ENCODE peak calls at places on chromosomes 13 and 19, in eight cellular contexts. P is NCI-H1105; Y is stimulated activated naive CD8-positive, alpha-beta T cell treated with anti-CD3 and anti-CD28 coated beads, Interleukin-15, Interleukin-2, amounts not matched to agents 100 U/mL and 50 U/mL, for 24 hours; S is A172; O is hippocampal formation; Q is activated T-cell treated with anti-CD3 and anti-CD28 coated beads for 1 hour; W is islet precursor cell; I is head of caudate nucleus. H is an unnamed sample.

GRCh38 chr13:59621791-59622190 is 541.9 kb downstream of the DIAPH3 start:
- DNase-seq in S (no peak), P (no peak), Q (no peak), W (no peak), O (no peak), I (no peak), Y (no peak), H (no peak)

GRCh38 chr19:53467138-53467502 is 413 bp upstream of the ZNF813 start:
- DNase-seq in Q (no peak), I (no peak), W (no peak), S (no peak), P (no peak), Y (no peak), O (no peak), H (peak)

GRCh38 chr13:33258437-33259193 is 26.9 kb downstream of the STARD13 start:
- DNase-seq in S (no peak), P (no peak), Y (no peak), W (no peak), O (no peak), Q (no peak), I (no peak), H (no peak)

GRCh38 chr13:24718192-24718965 is 38.2 kb downstream of the ATP12A start:
- DNase-seq in W (no peak), Y (no peak), Q (no peak), I (no peak), O (no peak), S (no peak), P (no peak), H (no peak)

GRCh38 chr13:29861694-29862110 is 11.3 kb upstream of the UBL3 start:
- DNase-seq in I (no peak), Q (no peak), W (peak), O (no peak), S (peak), P (no peak), Y (no peak), H (no peak)

GRCh38 chr13:29676941-29677452 is 81.5 kb upstream of the SLC7A1 start:
- DNase-seq in P (no peak), I (no peak), Q (no peak), W (no peak), S (peak), Y (no peak), O (no peak), H (peak)

GRCh38 chr13:97948041-97948440 is 5.4 kb upstream of the IPO5 start:
- DNase-seq in P (no peak), O (no peak), Y (no peak), S (peak), I (no peak), W (no peak), Q (no peak), H (no peak)

GRCh38 chr13:34708914-34709313 is 233.2 kb upstream of the NBEA start:
- DNase-seq in I (no peak), Y (no peak), Q (no peak), P (no peak), S (no peak), W (no peak), O (no peak), H (no peak)

GRCh38 chr13:41049480-41049879 is 11.8 kb upstream of the WBP4 start:
- DNase-seq in O (no peak), Y (no peak), Q (no peak), I (no peak), S (no peak), W (no peak), P (no peak), H (no peak)

GRCh38 chr19:58409010-58409790 is 751 bp downstream of the ZNF584 start:
- DNase-seq in Q (no peak), P (peak), Y (peak), S (peak), I (peak), O (no peak), W (peak), H (no peak)

GRCh38 chr19:16825312-16826168 is 3.7 kb upstream of the SIN3B start:
- DNase-seq in P (peak), S (peak), O (no peak), I (peak), W (peak), Y (no peak), Q (no peak), H (peak)

GRCh38 chr19:7224205-7224833 is 69.9 kb downstream of the INSR start:
- DNase-seq in W (no peak), I (peak), P (no peak), Q (no peak), S (no peak), Y (no peak), O (no peak), H (peak)

H was measured in mucosa of gallbladder.